ENCODE peak calls at places on chromosomes 11 and 22, in eight cellular contexts. L is skeletal muscle cell, C is heart right ventricle, P is OCI-LY7, Q is cardiac fibroblast, T is astrocyte of the spinal cord, R is LNCaP clone FGC, V is keratinocyte. S is an unnamed sample.
A peak's percentile ranks its signal among the peaks of the same experiment; 100 is the strongest.

GRCh38 chr22:29128891-29129643 is 56.2 kb downstream of the KREMEN1 start:
- DNase-seq in R (no peak), V (no peak), L (no peak), Q (peak; percentile 24), P (no peak), T (no peak), C (no peak), S (peak; percentile 78)

GRCh38 chr22:43796567-43796966 is 15.5 kb downstream of the EFCAB6 start:
- DNase-seq in T (peak; percentile 29), C (no peak), P (no peak), Q (peak; percentile 58), L (peak; percentile 11), R (peak; percentile 23), V (no peak), S (peak; percentile 70)

GRCh38 chr11:122717264-122717867 is 61.8 kb downstream of the UBASH3B start:
- DNase-seq in C (no peak), L (no peak), R (no peak), P (peak; percentile 90), Q (no peak), V (no peak), T (no peak), S (no peak)

GRCh38 chr11:22340803-22341581 is 2.8 kb downstream of the SLC17A6 start:
- DNase-seq in T (no peak), P (no peak), V (no peak), C (no peak), L (no peak), Q (no peak), R (no peak), S (no peak)

GRCh38 chr11:30131535-30131934 is 99.3 kb upstream of the FSHB start:
- DNase-seq in C (no peak), R (peak; percentile 41), L (peak; percentile 34), Q (no peak), T (no peak), V (no peak), P (no peak), S (no peak)

GRCh38 chr22:46515208-46516111 is 22.0 kb downstream of the CELSR1 start:
- DNase-seq in T (peak; percentile 46), V (no peak), L (no peak), C (no peak), R (no peak), Q (peak; percentile 31), P (no peak), S (no peak)

GRCh38 chr22:21766933-21767462 is 31.4 kb upstream of the YPEL1 start:
- DNase-seq in T (no peak), P (peak; percentile 30), C (no peak), Q (no peak), V (no peak), L (no peak), R (no peak), S (no peak)

GRCh38 chr22:25403752-25404471 is 160.6 kb upstream of the GRK3 start:
- DNase-seq in T (peak; percentile 25), R (peak; percentile 10), Q (peak; percentile 43), V (no peak), C (no peak), P (no peak), L (no peak), S (peak; percentile 83)

GRCh38 chr11:78715639-78716311 is 141.1 kb upstream of the NARS2 start:
- DNase-seq in V (peak; percentile 85), L (peak; percentile 45), T (peak; percentile 90), C (peak; percentile 23), P (peak; percentile 45), R (peak; percentile 10), Q (peak; percentile 66), S (peak; percentile 61)

GRCh38 chr11:58999291-58999680 is 60.0 kb downstream of the GLYATL1 start:
- DNase-seq in V (no peak), T (no peak), Q (no peak), C (no peak), R (no peak), L (no peak), P (peak; percentile 18), S (no peak)

GRCh38 chr11:107705027-107705426 is 6.8 kb downstream of the SLN start:
- DNase-seq in C (no peak), Q (peak; percentile 93), V (no peak), R (no peak), L (peak; percentile 88), P (no peak), T (peak; percentile 90), S (peak; percentile 87)

GRCh38 chr11:2216400-2217064 is 44.9 kb upstream of the TH start:
- DNase-seq in R (no peak), C (no peak), L (no peak), Q (no peak), T (no peak), V (no peak), P (no peak), S (no peak)

GRCh38 chr11:63869686-63870085 is 30.8 kb downstream of the MARK2 start:
- DNase-seq in C (no peak), T (no peak), V (no peak), R (no peak), Q (no peak), P (no peak), L (no peak), S (no peak)

GRCh38 chr11:73288873-73289707 is 17.0 kb downstream of the P2RY6 start:
- DNase-seq in C (peak; percentile 70), V (no peak), P (peak; percentile 80), Q (peak; percentile 88), T (peak; percentile 67), R (no peak), L (no peak), S (peak; percentile 67)

GRCh38 chr22:26565181-26565580 is 24.8 kb downstream of the TPST2 start:
- DNase-seq in V (no peak), T (no peak), R (no peak), C (no peak), P (no peak), Q (no peak), L (no peak), S (no peak)

GRCh38 chr11:31246451-31247165 is 122.9 kb downstream of the DCDC1 start:
- DNase-seq in P (no peak), T (peak; percentile 18), L (no peak), C (no peak), Q (no peak), R (peak; percentile 39), V (no peak), S (peak; percentile 42)

GRCh38 chr11:58640386-58641023 is 18.0 kb downstream of the CNTF start:
- DNase-seq in T (no peak), L (no peak), R (no peak), P (peak; percentile 14), V (no peak), C (no peak), Q (no peak), S (no peak)

GRCh38 chr11:129574431-129574830 is 198.8 kb downstream of the BARX2 start:
- DNase-seq in C (no peak), L (no peak), Q (no peak), V (no peak), T (no peak), R (no peak), P (no peak), S (no peak)

GRCh38 chr11:117823294-117823940 is 1.1 kb downstream of the FXYD2 start:
- DNase-seq in C (no peak), L (no peak), V (no peak), Q (no peak), R (no peak), P (peak; percentile 21), T (no peak), S (no peak)

GRCh38 chr11:2944953-2945756 is 15.9 kb upstream of the PHLDA2 start:
- DNase-seq in Q (peak; percentile 83), R (no peak), V (no peak), P (no peak), L (peak; percentile 76), C (peak; percentile 87), T (peak; percentile 93), S (peak; percentile 89)

GRCh38 chr11:27234043-27234668 is 128.9 kb downstream of the CCDC34 start:
- DNase-seq in Q (peak; percentile 91), P (peak; percentile 82), L (peak; percentile 99), C (no peak), R (no peak), T (peak; percentile 97), V (no peak), S (peak; percentile 99)
- H3K4me3 ChIP-seq in Q (no peak overlapping the region), P (no peak overlapping the region), L (peak overlapping the region; percentile 12), C (no peak overlapping the region), R (no peak overlapping the region), T (no peak overlapping the region), V (no peak overlapping the region), S (peak overlapping the region; percentile 47)

DNA sequence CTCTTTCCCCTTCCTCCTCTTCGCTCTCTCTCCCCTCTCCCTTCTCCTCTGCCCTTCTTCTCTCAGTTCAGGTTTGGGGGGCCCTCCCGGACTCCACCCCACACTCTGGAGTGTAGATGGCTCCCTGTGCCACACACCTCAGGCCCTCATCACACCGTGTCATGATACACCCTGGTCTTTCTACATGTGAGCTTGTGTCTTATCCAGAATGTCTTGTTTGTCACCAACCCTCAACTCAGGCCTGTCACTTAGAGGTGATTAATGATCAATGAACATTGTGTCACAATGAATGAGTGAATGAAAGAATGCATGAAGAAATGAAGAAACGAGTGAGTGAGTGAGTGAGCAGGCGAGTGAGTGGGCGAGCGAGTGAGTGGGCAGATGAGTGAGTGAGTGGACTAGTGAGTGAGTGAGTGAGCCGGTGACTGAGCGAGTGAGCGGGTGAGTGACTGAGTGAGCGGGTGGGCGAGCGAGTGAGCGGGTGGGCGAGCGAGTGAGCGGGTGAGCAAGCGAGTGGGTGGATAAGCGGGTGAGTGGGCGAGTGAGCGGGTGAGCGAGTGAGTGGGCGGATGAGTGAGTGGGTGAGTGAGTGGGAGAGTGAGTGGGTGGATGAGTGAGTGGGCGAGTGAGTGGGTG is 33.8 kb downstream of the CAPN1 start:
- DNase-seq in T (no peak), P (no peak), L (no peak), C (no peak), V (no peak), R (no peak), Q (no peak), S (no peak)
- H3K4me3 ChIP-seq in T (no peak overlapping the region), P (no peak overlapping the region), L (no peak overlapping the region), C (no peak overlapping the region), V (no peak overlapping the region), R (no peak overlapping the region), Q (no peak overlapping the region), S (no peak overlapping the region)

GRCh38 chr22:37197451-37198289 is 9.6 kb upstream of the C1QTNF6 start:
- DNase-seq in C (peak; percentile 59), T (peak; percentile 52), P (no peak), L (no peak), R (peak; percentile 39), V (peak; percentile 89), Q (peak; percentile 87), S (peak; percentile 52)
- H3K4me3 ChIP-seq in C (peak overlapping the region; percentile 66), T (no peak overlapping the region), P (peak overlapping the region; percentile 80), L (peak overlapping the region; percentile 79), R (peak overlapping the region; percentile 12), V (no peak overlapping the region), Q (no peak overlapping the region), S (peak overlapping the region; percentile 8)

GRCh38 chr11:93543292-93543977 is at the start of gene SMCO4:
- DNase-seq in P (peak; percentile 85), L (no peak), V (no peak), T (peak; percentile 77), Q (peak; percentile 73), R (no peak), C (peak; percentile 89), S (peak; percentile 76)

GRCh38 chr11:93540337-93540736 is 2.9 kb downstream of the SMCO4 start:
- DNase-seq in L (no peak), P (no peak), V (no peak), C (no peak), R (no peak), T (no peak), Q (no peak), S (no peak)

GRCh38 chr11:93541154-93541553 is 2.0 kb downstream of the SMCO4 start:
- DNase-seq in V (no peak), R (no peak), Q (no peak), T (no peak), P (no peak), L (no peak), C (no peak), S (no peak)

GRCh38 chr11:93541884-93542752 is 1.1 kb downstream of the SMCO4 start:
- DNase-seq in T (peak; percentile 74), P (peak; percentile 76), C (peak; percentile 42), V (no peak), Q (peak; percentile 62), R (no peak), L (no peak), S (peak; percentile 41)

GRCh38 chr11:93542753-93543246 is 391 bp downstream of the SMCO4 start:
- DNase-seq in C (peak; percentile 50), L (no peak), R (no peak), V (no peak), T (no peak), P (no peak), Q (no peak), S (no peak)
- H3K4me3 ChIP-seq in C (peak overlapping the region; percentile 67), L (peak overlapping the region; percentile 73), R (peak overlapping the region; percentile 66), V (peak overlapping the region; percentile 67), T (peak overlapping the region; percentile 67), P (peak overlapping the region; percentile 89), Q (peak overlapping the region; percentile 72), S (peak overlapping the region; percentile 71)

S was measured in AG10803.